ENCODE peak calls at places on chromosomes 11 and 22, in five cellular contexts. Z is neuronal stem cell, C is mesenchymal stem cell, A is trophoblast cell, H is H1. T is an unnamed sample.

GRCh38 chr11:106608677-106609076 is 409.6 kb downstream of the GUCY1A2 start:
- DNase-seq in C (peak; percentile 33), H (no peak), A (peak; percentile 12), Z (no peak), T (no peak)

GRCh38 chr11:126438272-126438671 is 82.8 kb downstream of the ST3GAL4 start:
- DNase-seq in C (no peak), H (no peak), Z (no peak), A (no peak), T (no peak)

GRCh38 chr22:17742528-17742902 is 31.8 kb downstream of the BID start:
- DNase-seq in C (peak; percentile 67), H (peak; percentile 80), Z (peak; percentile 82), A (peak; percentile 90), T (peak; percentile 92)

GRCh38 chr11:17531071-17531817 is 13.0 kb downstream of the USH1C start:
- DNase-seq in Z (no peak), H (no peak), A (no peak), C (no peak), T (no peak)

GRCh38 chr22:49951001-49951677 is 9.4 kb upstream of the PIM3 start:
- DNase-seq in Z (no peak), H (no peak), A (peak; percentile 96), C (no peak), T (peak; percentile 38)

GRCh38 chr22:23068096-23068831 is 2.1 kb upstream of the GNAZ start:
- DNase-seq in A (no peak), C (no peak), H (no peak), Z (no peak), T (peak; percentile 15)

GRCh38 chr11:30342736-30343166 is 19.8 kb downstream of the ARL14EP start:
- DNase-seq in H (no peak), Z (no peak), C (no peak), A (peak; percentile 5), T (no peak)

GRCh38 chr22:23401111-23401909 is 178.8 kb downstream of the IGLL1 start:
- DNase-seq in H (no peak), C (peak; percentile 68), A (peak; percentile 98), Z (no peak), T (no peak)

GRCh38 chr11:122308286-122308685 is 192.3 kb upstream of the BLID start:
- DNase-seq in H (no peak), A (no peak), C (no peak), Z (no peak), T (no peak)

GRCh38 chr22:49999063-49999900 is 13.3 kb downstream of the IL17REL start:
- DNase-seq in C (peak; percentile 10), H (no peak), A (no peak), Z (peak; percentile 45), T (peak; percentile 87)

GRCh38 chr11:115241899-115242298 is 262.3 kb downstream of the CADM1 start:
- DNase-seq in H (no peak), Z (no peak), C (no peak), A (no peak), T (no peak)

GRCh38 chr22:36352775-36353507 is 34.8 kb downstream of the MYH9 start:
- DNase-seq in A (no peak), H (no peak), C (no peak), Z (no peak), T (no peak)

GRCh38 chr22:47356433-47357011 is 594.1 kb downstream of the TBC1D22A start:
- DNase-seq in Z (no peak), C (no peak), H (no peak), A (no peak), T (no peak)

GRCh38 chr11:119793335-119793984 is 64.5 kb upstream of the NECTIN1 start:
- DNase-seq in A (no peak), C (no peak), Z (no peak), H (no peak), T (no peak)

GRCh38 chr11:11937957-11938356 is 70.5 kb downstream of the DKK3 start:
- DNase-seq in H (no peak), C (no peak), A (no peak), Z (no peak), T (no peak)

GRCh38 chr11:117232911-117233409 is 489 bp downstream of the RNF214 start:
- DNase-seq in Z (no peak), C (no peak), H (no peak), A (no peak), T (peak; percentile 40)

GRCh38 chr11:27158763-27159679 is 118.4 kb downstream of the BBOX1 start:
- DNase-seq in C (peak; percentile 78), H (peak; percentile 33), Z (peak; percentile 43), A (peak; percentile 81), T (peak; percentile 41)

GRCh38 chr22:34599567-34599966 is 466.4 kb upstream of the ISX start:
- DNase-seq in Z (no peak), H (no peak), A (no peak), C (no peak), T (no peak)

GRCh38 chr11:130323452-130324448 is 9.0 kb upstream of the ZBTB44 start:
- DNase-seq in C (no peak), A (peak; percentile 13), Z (no peak), H (no peak), T (no peak)

GRCh38 chr11:47494996-47495855 is 46.3 kb upstream of the RAPSN start:
- DNase-seq in H (no peak), A (no peak), Z (no peak), C (peak; percentile 79), T (no peak)

GRCh38 chr11:33387586-33387985 is 130.4 kb downstream of the HIPK3 start:
- DNase-seq in H (no peak), Z (no peak), C (no peak), A (no peak), T (no peak)

GRCh38 chr11:46471943-46472661 is 80.5 kb upstream of the CHRM4 start:
- DNase-seq in A (peak; percentile 42), Z (no peak), H (no peak), C (no peak), T (no peak)

GRCh38 chr11:77080643-77081210 is 14.0 kb downstream of the CAPN5 start:
- DNase-seq in H (no peak), C (peak; percentile 61), Z (no peak), A (no peak), T (no peak)

GRCh38 chr11:55497068-55497467 is 57.2 kb upstream of the OR4C15 start:
- DNase-seq in Z (no peak), A (no peak), C (no peak), H (no peak), T (no peak)

GRCh38 chr11:121626507-121626875 is 173.7 kb upstream of the SORL1-AS1 start:
- DNase-seq in H (no peak), A (no peak), Z (no peak), C (no peak), T (no peak)

GRCh38 chr11:31927982-31928381 is 116.9 kb upstream of the PAX6 start:
- DNase-seq in Z (no peak), C (no peak), A (no peak), H (no peak), T (no peak)

GRCh38 chr11:31926816-31927528 is 115.8 kb upstream of the PAX6 start:
- DNase-seq in H (no peak), A (no peak), C (no peak), Z (no peak), T (no peak)

GRCh38 chr11:31936309-31936708 is 125.2 kb upstream of the PAX6 start:
- DNase-seq in H (no peak), Z (no peak), A (no peak), C (no peak), T (no peak)

DNA sequence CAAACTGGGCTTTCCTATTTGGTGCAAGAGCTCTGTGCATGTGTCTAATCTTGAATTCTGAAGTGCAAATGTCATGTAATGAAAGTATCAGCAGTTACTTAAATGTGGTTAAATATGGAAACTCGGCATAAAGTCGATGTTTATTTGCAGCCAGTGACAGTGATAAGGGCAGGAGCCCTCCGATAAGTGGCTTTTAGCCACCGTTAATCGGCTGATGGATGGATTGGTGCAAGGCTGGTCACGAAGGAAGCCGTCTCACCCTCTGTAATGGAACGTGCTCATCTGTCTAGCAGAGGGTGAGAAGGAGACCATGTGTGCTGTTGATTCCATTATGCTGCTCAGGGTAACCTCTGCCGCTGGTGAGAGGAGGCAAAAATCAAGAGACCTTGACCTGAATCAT is 121.8 kb upstream of the PAX6 start:
- DNase-seq in Z (no peak), C (no peak), H (no peak), A (no peak), T (no peak)
- H2BK12ac ChIP-seq in Z (no peak overlapping the region), C (no peak overlapping the region), H (no peak overlapping the region), A (no peak overlapping the region), T (no peak overlapping the region)

DNA sequence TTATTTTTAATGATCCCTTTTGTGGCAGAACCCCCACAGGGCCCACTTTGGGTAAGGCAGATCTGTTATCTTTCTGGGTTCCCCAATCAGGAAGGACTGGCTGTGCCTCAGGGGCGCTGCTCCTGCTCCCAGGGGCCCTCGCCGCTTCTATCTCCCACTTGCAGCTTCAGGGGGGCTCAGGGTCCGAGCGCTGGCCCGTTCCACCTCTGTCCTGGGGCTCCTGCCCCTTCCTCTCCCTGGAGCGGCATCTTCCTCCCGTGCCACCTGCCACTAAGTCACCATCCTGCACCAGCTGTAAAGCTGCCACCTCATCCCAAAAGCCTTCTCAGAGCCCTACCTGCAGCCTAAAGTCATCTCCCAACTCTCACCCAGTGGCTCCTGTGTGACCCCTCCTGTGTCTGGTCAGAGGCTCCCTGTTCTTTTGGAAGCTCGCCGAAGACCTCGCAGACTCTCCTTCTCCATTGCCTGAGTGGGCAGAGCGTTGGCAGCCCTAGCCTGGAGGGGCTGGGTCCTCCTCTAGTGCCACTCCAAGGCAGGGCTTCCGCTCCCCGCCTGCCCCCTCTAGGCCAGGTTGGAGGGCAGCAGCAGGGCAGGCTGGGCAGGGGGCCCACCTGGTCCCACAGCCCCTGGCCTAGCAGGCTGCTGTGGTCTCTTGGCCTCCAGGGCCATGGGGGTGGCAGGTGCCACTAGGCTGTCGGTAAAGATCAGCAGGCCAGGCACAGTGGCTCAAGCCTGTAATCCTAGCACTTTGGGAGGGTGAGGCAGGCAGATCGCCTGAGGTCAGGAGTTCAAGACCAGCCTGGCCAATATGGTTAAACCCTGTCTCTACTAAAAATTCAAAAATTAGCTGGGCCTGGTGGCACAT is 106.7 kb downstream of the MORC2 start:
- DNase-seq in H (no peak), Z (no peak), C (no peak), A (no peak), T (peak; percentile 18)
- H2BK12ac ChIP-seq in H (no peak overlapping the region), Z (no peak overlapping the region), C (no peak overlapping the region), A (no peak overlapping the region), T (no peak overlapping the region)

GRCh38 chr11:5304046-5304445 is 2.3 kb upstream of the OR51B4 start:
- DNase-seq in C (no peak), Z (no peak), H (no peak), A (no peak), T (no peak)
- H2BK12ac ChIP-seq in C (no peak overlapping the region), Z (no peak overlapping the region), H (no peak overlapping the region), A (no peak overlapping the region), T (no peak overlapping the region)

GRCh38 chr22:45832959-45833580 is 143.9 kb downstream of the WNT7B start:
- DNase-seq in C (no peak), Z (no peak), H (no peak), A (no peak), T (no peak)

GRCh38 chr22:45834241-45834640 is 142.7 kb downstream of the WNT7B start:
- DNase-seq in Z (no peak), H (no peak), C (no peak), A (no peak), T (no peak)

GRCh38 chr22:45834795-45835194 is 142.2 kb downstream of the WNT7B start:
- DNase-seq in H (no peak), A (no peak), C (no peak), Z (no peak), T (no peak)

GRCh38 chr22:45832180-45832579 is 144.8 kb downstream of the WNT7B start:
- DNase-seq in H (no peak), A (no peak), Z (no peak), C (no peak), T (peak; percentile 52)

DNA sequence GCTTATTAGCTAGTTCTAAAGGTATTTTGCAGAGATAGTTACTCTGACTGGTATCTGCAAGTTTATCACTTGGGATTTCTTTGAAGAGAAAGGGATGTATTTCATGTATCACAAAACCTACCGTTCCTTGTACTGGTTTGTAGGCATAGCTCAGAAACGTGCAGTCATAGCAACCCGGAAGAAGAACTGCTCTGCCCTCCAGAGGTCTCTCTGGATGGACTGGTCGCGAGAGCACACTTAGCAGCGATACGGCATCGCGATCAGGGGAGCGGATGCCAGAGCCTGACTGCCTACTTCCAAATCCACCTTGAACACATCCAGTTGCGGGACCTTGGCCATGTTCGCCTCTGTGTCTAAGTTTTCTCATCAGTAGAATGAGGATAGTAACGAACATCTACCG is 143.3 kb downstream of the WNT7B start:
- DNase-seq in A (no peak), H (no peak), C (no peak), Z (no peak), T (no peak)
- H2BK12ac ChIP-seq in A (no peak overlapping the region), H (no peak overlapping the region), C (no peak overlapping the region), Z (no peak overlapping the region), T (no peak overlapping the region)

T was measured in H9.